ENCODE peak calls at places on chromosomes 1 and 21, in nine cellular contexts. One of them, this sample, is unnamed.

GRCh38 chr1:91958926-91959325 is 9.7 kb downstream of the BRDT start:
- DNase-seq in GM18507: no peak
- DNase-seq in T-helper 2 cell: no peak
- DNase-seq in SK-N-DZ: no peak
- DNase-seq in AG20443: no peak
- DNase-seq in RWPE1: no peak
- DNase-seq in Caco-2: no peak
- DNase-seq in stimulated activated CD4-positive, alpha-beta T cell treated with anti-CD3 and anti-CD28 coated beads, Interleukin-2, amount 100 ng/mL, for 48 hours: no peak
- DNase-seq in Calu3: no peak
- DNase-seq in this sample: no peak

GRCh38 chr1:22262583-22262982 is 119.7 kb upstream of the WNT4 start:
- DNase-seq in Caco-2: no peak
- DNase-seq in AG20443: no peak
- DNase-seq in SK-N-DZ: peak
- DNase-seq in T-helper 2 cell: no peak
- DNase-seq in stimulated activated CD4-positive, alpha-beta T cell treated with anti-CD3 and anti-CD28 coated beads, Interleukin-2, amount 100 ng/mL, for 48 hours: no peak
- DNase-seq in RWPE1: no peak
- DNase-seq in GM18507: no peak
- DNase-seq in Calu3: no peak
- DNase-seq in this sample: no peak

GRCh38 chr1:22133247-22133927 is 9.5 kb downstream of the WNT4 start:
- DNase-seq in AG20443: no peak
- DNase-seq in stimulated activated CD4-positive, alpha-beta T cell treated with anti-CD3 and anti-CD28 coated beads, Interleukin-2, amount 100 ng/mL, for 48 hours: no peak
- DNase-seq in SK-N-DZ: no peak
- DNase-seq in GM18507: no peak
- DNase-seq in RWPE1: no peak
- DNase-seq in Caco-2: no peak
- DNase-seq in T-helper 2 cell: no peak
- DNase-seq in Calu3: no peak
- DNase-seq in this sample: no peak

GRCh38 chr21:44337941-44338895 is 972 bp downstream of the CFAP410 start:
- DNase-seq in Calu3: peak
- DNase-seq in SK-N-DZ: peak
- DNase-seq in T-helper 2 cell: no peak
- DNase-seq in stimulated activated CD4-positive, alpha-beta T cell treated with anti-CD3 and anti-CD28 coated beads, Interleukin-2, amount 100 ng/mL, for 48 hours: no peak
- DNase-seq in GM18507: no peak
- DNase-seq in Caco-2: peak
- DNase-seq in RWPE1: peak
- DNase-seq in AG20443: peak
- DNase-seq in this sample: peak

GRCh38 chr1:188425687-188426086 is 1596.9 kb downstream of the PLA2G4A start:
- DNase-seq in stimulated activated CD4-positive, alpha-beta T cell treated with anti-CD3 and anti-CD28 coated beads, Interleukin-2, amount 100 ng/mL, for 48 hours: no peak
- DNase-seq in SK-N-DZ: no peak
- DNase-seq in AG20443: no peak
- DNase-seq in RWPE1: no peak
- DNase-seq in Calu3: no peak
- DNase-seq in Caco-2: no peak
- DNase-seq in T-helper 2 cell: no peak
- DNase-seq in GM18507: no peak
- DNase-seq in this sample: peak

GRCh38 chr1:46408356-46409062 is 14.4 kb downstream of the FAAH start:
- DNase-seq in Calu3: no peak
- DNase-seq in GM18507: no peak
- DNase-seq in AG20443: peak
- DNase-seq in RWPE1: no peak
- DNase-seq in stimulated activated CD4-positive, alpha-beta T cell treated with anti-CD3 and anti-CD28 coated beads, Interleukin-2, amount 100 ng/mL, for 48 hours: no peak
- DNase-seq in Caco-2: no peak
- DNase-seq in SK-N-DZ: no peak
- DNase-seq in T-helper 2 cell: no peak
- DNase-seq in this sample: no peak

GRCh38 chr21:26079376-26079775 is 91.2 kb downstream of the APP start:
- DNase-seq in GM18507: no peak
- DNase-seq in stimulated activated CD4-positive, alpha-beta T cell treated with anti-CD3 and anti-CD28 coated beads, Interleukin-2, amount 100 ng/mL, for 48 hours: no peak
- DNase-seq in RWPE1: no peak
- DNase-seq in SK-N-DZ: no peak
- DNase-seq in T-helper 2 cell: no peak
- DNase-seq in AG20443: no peak
- DNase-seq in Caco-2: no peak
- DNase-seq in Calu3: no peak
- DNase-seq in this sample: no peak

GRCh38 chr1:9825101-9826074 is 1.6 kb upstream of the CLSTN1 start:
- DNase-seq in stimulated activated CD4-positive, alpha-beta T cell treated with anti-CD3 and anti-CD28 coated beads, Interleukin-2, amount 100 ng/mL, for 48 hours: no peak
- DNase-seq in Caco-2: peak
- DNase-seq in Calu3: peak
- DNase-seq in AG20443: peak
- DNase-seq in GM18507: no peak
- DNase-seq in SK-N-DZ: no peak
- DNase-seq in T-helper 2 cell: no peak
- DNase-seq in RWPE1: peak
- DNase-seq in this sample: peak

GRCh38 chr1:152227310-152227928 is 3.4 kb upstream of the HRNR start:
- DNase-seq in SK-N-DZ: no peak
- DNase-seq in GM18507: no peak
- DNase-seq in stimulated activated CD4-positive, alpha-beta T cell treated with anti-CD3 and anti-CD28 coated beads, Interleukin-2, amount 100 ng/mL, for 48 hours: no peak
- DNase-seq in RWPE1: peak
- DNase-seq in Calu3: no peak
- DNase-seq in Caco-2: no peak
- DNase-seq in AG20443: peak
- DNase-seq in T-helper 2 cell: no peak
- DNase-seq in this sample: peak

GRCh38 chr1:66254785-66255184 is 279.2 kb upstream of the SGIP1 start:
- DNase-seq in RWPE1: no peak
- DNase-seq in T-helper 2 cell: no peak
- DNase-seq in GM18507: no peak
- DNase-seq in Caco-2: no peak
- DNase-seq in stimulated activated CD4-positive, alpha-beta T cell treated with anti-CD3 and anti-CD28 coated beads, Interleukin-2, amount 100 ng/mL, for 48 hours: no peak
- DNase-seq in Calu3: no peak
- DNase-seq in AG20443: no peak
- DNase-seq in SK-N-DZ: no peak
- DNase-seq in this sample: no peak